ENCODE peak calls at places on chromosome 13, in six cellular contexts. K, B, Q, Z, F and M are unnamed samples.

GRCh38 chr13:33303885-33304284 is 18.3 kb upstream of the STARD13 start:
- DNase-seq in K (no peak), B (no peak), Q (no peak), Z (no peak), F (no peak), M (no peak)

GRCh38 chr13:99657848-99658265 is 156.6 kb downstream of the TM9SF2 start:
- DNase-seq in K (no peak), B (no peak), Q (peak; percentile 63), Z (no peak), F (no peak), M (peak; percentile 73)

GRCh38 chr13:50131998-50132936 is 117.0 kb downstream of the KCNRG start:
- DNase-seq in K (no peak), B (no peak), Q (peak; percentile 48), Z (no peak), F (no peak), M (peak; percentile 78)

GRCh38 chr13:81383441-81383840 is 1042.5 kb upstream of the SPRY2 start:
- DNase-seq in K (no peak), B (no peak), Q (no peak), Z (no peak), F (no peak), M (no peak)

GRCh38 chr13:75641026-75641425 is 4.9 kb downstream of the LMO7 start:
- DNase-seq in K (no peak), B (no peak), Q (no peak), Z (no peak), F (no peak), M (no peak)

GRCh38 chr13:48930933-48931332 is 44.8 kb upstream of the FNDC3A start:
- DNase-seq in K (no peak), B (no peak), Q (no peak), Z (no peak), F (no peak), M (no peak)

GRCh38 chr13:43107780-43108179 is 84.4 kb downstream of the DNAJC15 start:
- DNase-seq in K (no peak), B (no peak), Q (no peak), Z (no peak), F (no peak), M (no peak)

GRCh38 chr13:24650157-24650556 is 30.1 kb upstream of the ATP12A start:
- DNase-seq in K (no peak), B (no peak), Q (no peak), Z (no peak), F (no peak), M (no peak)

GRCh38 chr13:75762066-75762937 is 126.2 kb downstream of the LMO7 start:
- DNase-seq in K (no peak), B (no peak), Q (no peak), Z (peak; percentile 15), F (peak; percentile 84), M (no peak)

GRCh38 chr13:109870281-109871017 is 84.1 kb upstream of the IRS2 start:
- DNase-seq in K (no peak), B (no peak), Q (no peak), Z (no peak), F (no peak), M (no peak)

GRCh38 chr13:75715598-75716523 is 79.7 kb downstream of the LMO7 start:
- DNase-seq in K (no peak), B (no peak), Q (no peak), Z (no peak), F (peak; percentile 41), M (no peak)

GRCh38 chr13:50094615-50095293 is 79.5 kb downstream of the KCNRG start:
- DNase-seq in K (no peak), B (no peak), Q (no peak), Z (no peak), F (no peak), M (no peak)

GRCh38 chr13:60591348-60591747 is 194.3 kb downstream of the TDRD3 start:
- DNase-seq in K (no peak), B (no peak), Q (no peak), Z (no peak), F (no peak), M (no peak)

GRCh38 chr13:32650705-32651311 is 64.6 kb downstream of the PDS5B start:
- DNase-seq in K (no peak), B (peak; percentile 43), Q (peak; percentile 53), Z (peak; percentile 73), F (peak; percentile 30), M (peak; percentile 87)

GRCh38 chr13:26538363-26539317 is 18.8 kb upstream of the WASF3 start:
- DNase-seq in K (no peak), B (no peak), Q (no peak), Z (no peak), F (no peak), M (no peak)

GRCh38 chr13:38697197-38697596 is 10.3 kb downstream of the FREM2 start:
- DNase-seq in K (no peak), B (no peak), Q (no peak), Z (no peak), F (no peak), M (no peak)

GRCh38 chr13:49062297-49062896 is 86.7 kb downstream of the FNDC3A start:
- DNase-seq in K (no peak), B (peak; percentile 14), Q (no peak), Z (no peak), F (no peak), M (no peak)

GRCh38 chr13:23696610-23697009 is 126.4 kb downstream of the TNFRSF19 start:
- DNase-seq in K (no peak), B (no peak), Q (no peak), Z (no peak), F (no peak), M (peak; percentile 48)

GRCh38 chr13:36084131-36084530 is 47.1 kb downstream of the DCLK1 start:
- DNase-seq in K (no peak), B (no peak), Q (no peak), Z (no peak), F (no peak), M (no peak)

GRCh38 chr13:43492281-43492680 is 294.5 kb downstream of the ENOX1 start:
- DNase-seq in K (no peak), B (no peak), Q (no peak), Z (no peak), F (no peak), M (no peak)

GRCh38 chr13:45121421-45121820 is 1.1 kb downstream of the GTF2F2 start:
- DNase-seq in K (no peak), B (no peak), Q (no peak), Z (peak; percentile 16), F (no peak), M (peak; percentile 54)

GRCh38 chr13:113364371-113364932 is 522 bp upstream of the GRTP1 start:
- DNase-seq in K (no peak), B (no peak), Q (peak; percentile 39), Z (no peak), F (no peak), M (no peak)

GRCh38 chr13:88761145-88761544 is 1090.0 kb downstream of the SLITRK5 start:
- DNase-seq in K (no peak), B (no peak), Q (no peak), Z (no peak), F (no peak), M (peak; percentile 45)

DNA sequence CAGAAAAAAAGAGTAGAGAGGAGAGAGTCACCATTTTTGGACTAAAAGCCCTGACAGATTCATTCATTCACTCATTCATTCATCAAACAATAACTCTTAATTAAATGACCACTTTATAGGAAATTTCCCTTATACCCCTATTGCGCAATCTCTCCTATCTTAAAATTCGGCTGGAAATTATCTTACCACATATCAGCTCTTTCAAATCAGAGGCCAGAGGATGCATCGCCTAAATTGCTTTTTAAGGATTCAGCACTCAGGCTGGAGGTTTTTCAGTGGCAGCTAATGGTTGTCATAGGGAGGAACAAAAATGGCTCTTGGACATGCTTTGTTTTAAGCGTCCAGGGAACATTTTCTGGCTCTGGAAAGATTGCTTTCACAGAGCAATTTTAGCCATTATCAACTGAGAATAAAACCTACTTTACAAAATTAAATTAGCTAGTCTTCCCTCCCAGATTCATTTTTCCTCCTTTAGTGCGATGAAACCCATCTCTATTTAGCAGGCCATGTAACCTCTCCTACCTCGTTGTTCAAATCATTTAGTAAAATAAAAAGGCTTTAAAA is 115.2 kb downstream of the OLFM4 start:
- DNase-seq in K (no peak), B (no peak), Q (no peak), Z (no peak), F (no peak), M (no peak)
- TF ChIP-seq CREB1 in K (no peak), B (no peak), Q (no peak), Z (no peak), F (no peak), M (no peak)

GRCh38 chr13:29362849-29363604 is 232.5 kb downstream of the SLC7A1 start:
- DNase-seq in K (peak; percentile 44), B (peak; percentile 57), Q (peak; percentile 64), Z (peak; percentile 43), F (peak; percentile 13), M (peak; percentile 89)
- TF ChIP-seq CREB1 in K (no peak), B (no peak), Q (no peak), Z (no peak), F (no peak), M (peak; percentile 11)

GRCh38 chr13:102318233-102318632 is 83.6 kb downstream of the FGF14 start:
- DNase-seq in K (no peak), B (no peak), Q (no peak), Z (no peak), F (no peak), M (no peak)

GRCh38 chr13:102322211-102322610 is 79.6 kb downstream of the FGF14 start:
- DNase-seq in K (no peak), B (no peak), Q (no peak), Z (no peak), F (no peak), M (no peak)

GRCh38 chr13:102316732-102317131 is 85.1 kb downstream of the FGF14 start:
- DNase-seq in K (no peak), B (no peak), Q (no peak), Z (no peak), F (no peak), M (no peak)

GRCh38 chr13:102312841-102313240 is 89.0 kb downstream of the FGF14 start:
- DNase-seq in K (no peak), B (no peak), Q (no peak), Z (no peak), F (no peak), M (no peak)

DNA sequence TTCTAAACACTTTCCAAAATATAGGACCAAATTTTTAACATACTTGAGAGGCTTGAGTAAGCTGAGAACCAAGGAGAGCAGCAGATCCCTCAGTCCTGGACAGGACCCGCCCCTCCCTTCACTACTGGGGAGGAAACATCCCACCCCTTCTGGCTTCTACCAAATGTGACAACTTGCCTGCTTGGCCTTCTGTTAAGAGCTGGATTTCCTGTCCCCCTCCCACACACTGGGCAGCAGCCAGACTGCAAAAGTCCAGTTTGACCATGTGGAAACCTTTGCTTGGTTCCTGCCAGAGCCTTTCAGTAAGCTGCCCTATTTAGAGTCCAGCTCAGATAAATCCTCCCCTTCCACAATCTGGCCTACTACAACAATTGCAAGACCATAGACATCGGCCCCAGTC is 84.3 kb downstream of the FGF14 start:
- DNase-seq in K (no peak), B (no peak), Q (no peak), Z (no peak), F (no peak), M (no peak)
- TF ChIP-seq CREB1 in K (no peak), B (no peak), Q (no peak), Z (no peak), F (no peak), M (no peak)

GRCh38 chr13:40096357-40096911 is 441.0 kb downstream of the COG6 start:
- DNase-seq in K (no peak), B (no peak), Q (no peak), Z (no peak), F (no peak), M (no peak)
- TF ChIP-seq CREB1 in K (no peak), B (no peak), Q (no peak), Z (no peak), F (no peak), M (no peak)